ENCODE peak calls at places on chromosomes 7 and 10, in ten cellular contexts. N is A549, Y is HCT116, Z is NB4, H is GM12878, Q is SK-N-SH, T is WTC11, J is H1, U is HepG2, G is K562. F is an unnamed sample.

GRCh38 chr10:24415455-24416169 is 206.7 kb downstream of the KIAA1217 start:
- DNase-seq in G (no peak), T (peak; percentile 12), U (no peak), Q (peak; percentile 61), N (no peak), H (no peak), Y (no peak), Z (no peak), J (no peak), F (no peak)

GRCh38 chr7:139629392-139630082 is 106.1 kb downstream of the CLEC2L start:
- DNase-seq in J (no peak), Q (no peak), G (no peak), Y (no peak), Z (peak; percentile 52), T (no peak), N (no peak), H (no peak), U (no peak), F (no peak)

GRCh38 chr7:28245108-28245868 is 64.7 kb upstream of the JAZF1 start:
- DNase-seq in Z (peak; percentile 63), T (no peak), U (no peak), Y (no peak), J (no peak), G (no peak), H (no peak), Q (no peak), N (no peak), F (no peak)

GRCh38 chr7:11650504-11650903 is 181.5 kb downstream of the THSD7A start:
- DNase-seq in Z (no peak), T (no peak), H (no peak), U (no peak), Q (no peak), Y (no peak), G (no peak), J (no peak), N (no peak), F (no peak)

GRCh38 chr10:46520941-46521340 is 35.5 kb downstream of the GPRIN2 start:
- DNase-seq in G (no peak), Z (no peak), J (no peak), N (no peak), U (no peak), H (no peak), Q (peak; percentile 53), Y (no peak), T (peak; percentile 11), F (no peak)

GRCh38 chr10:98611432-98611831 is 164.7 kb upstream of the HPS1 start:
- DNase-seq in N (no peak), T (no peak), H (no peak), U (no peak), Q (no peak), Z (no peak), Y (no peak), G (no peak), J (no peak), F (no peak)

GRCh38 chr7:158258411-158259130 is 329.1 kb downstream of the PTPRN2 start:
- DNase-seq in Q (no peak), Z (no peak), Y (no peak), J (no peak), H (no peak), G (no peak), U (no peak), T (no peak), N (no peak), F (no peak)

GRCh38 chr10:31103096-31103495 is 71.4 kb upstream of the ZNF438 start:
- DNase-seq in G (no peak), T (no peak), J (no peak), Q (no peak), Z (no peak), U (no peak), H (no peak), Y (no peak), N (no peak), F (no peak)

GRCh38 chr10:24552346-24553016 is 171.2 kb downstream of the ARHGAP21 start:
- DNase-seq in G (peak; percentile 96), Q (peak; percentile 23), Z (peak; percentile 4), J (peak; percentile 98), U (peak; percentile 35), N (peak; percentile 58), H (no peak), Y (peak; percentile 83), T (peak; percentile 99), F (no peak)

GRCh38 chr7:26376208-26376917 is 84.7 kb downstream of the SNX10 start:
- DNase-seq in T (peak; percentile 86), Z (peak; percentile 74), Q (peak; percentile 94), N (peak; percentile 52), H (no peak), G (no peak), J (no peak), U (peak; percentile 23), Y (no peak), F (peak; percentile 74)

GRCh38 chr10:75063461-75064230 is 47.8 kb upstream of the SAMD8 start:
- DNase-seq in Z (no peak), U (no peak), Q (no peak), T (no peak), N (no peak), H (no peak), Y (no peak), J (no peak), G (no peak), F (no peak)

GRCh38 chr10:11017575-11018425 is at the start of gene CELF2:
- DNase-seq in Y (no peak), J (peak; percentile 46), Z (no peak), G (peak; percentile 16), U (no peak), T (peak; percentile 84), Q (peak; percentile 67), H (no peak), N (no peak), F (peak; percentile 64)

GRCh38 chr7:69612981-69613380 is 14.7 kb downstream of the AUTS2 start:
- DNase-seq in G (no peak), N (no peak), Y (no peak), Z (no peak), H (no peak), T (no peak), J (no peak), U (no peak), Q (no peak), F (no peak)

GRCh38 chr7:45924283-45924682 is 3.2 kb upstream of the IGFBP3 start:
- DNase-seq in J (no peak), Q (no peak), H (no peak), Y (no peak), U (no peak), N (peak; percentile 78), Z (no peak), G (no peak), T (no peak), F (peak; percentile 14)

GRCh38 chr7:16961650-16962049 is 79.9 kb upstream of the AGR3 start:
- DNase-seq in J (no peak), Q (no peak), Z (no peak), T (no peak), Y (no peak), H (no peak), G (no peak), N (no peak), U (no peak), F (no peak)

DNA sequence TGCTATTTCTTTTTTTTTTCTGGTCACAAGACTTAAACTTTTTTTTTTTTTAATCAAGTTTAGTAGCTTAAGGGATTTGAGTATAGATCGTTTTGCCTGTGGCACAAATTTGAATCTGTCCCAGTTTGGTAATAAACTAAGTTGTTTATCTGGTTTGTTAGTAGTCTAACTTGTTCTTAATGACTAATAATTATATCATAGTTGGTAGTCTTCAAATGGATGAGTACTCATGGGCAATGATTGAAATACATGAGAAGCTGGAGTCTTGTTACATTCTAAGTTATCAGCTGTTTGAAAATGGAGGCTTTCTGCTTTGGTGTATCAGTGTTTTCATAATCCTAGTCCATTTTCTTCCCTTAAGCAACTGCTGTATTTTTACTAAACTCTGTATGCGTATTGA is 12.3 kb downstream of the BTAF1 start:
- DNase-seq in J (no peak), U (no peak), Q (no peak), T (no peak), H (no peak), Y (no peak), Z (no peak), G (no peak), N (no peak), F (no peak)
- TF ChIP-seq MAX in J (no peak), U (no peak), Q (no peak), T (no peak), H (no peak), Y (no peak), Z (no peak), G (no peak), N (no peak), F (no peak)

GRCh38 chr7:44383566-44383965 is 58.2 kb upstream of the CAMK2B start:
- DNase-seq in Z (no peak), U (no peak), Y (no peak), H (no peak), J (no peak), G (no peak), Q (no peak), N (no peak), T (no peak), F (peak; percentile 87)
- TF ChIP-seq MAX in Z (no peak), U (no peak), Y (no peak), H (no peak), J (no peak), G (no peak), Q (no peak), N (no peak), T (no peak), F (no peak)

DNA sequence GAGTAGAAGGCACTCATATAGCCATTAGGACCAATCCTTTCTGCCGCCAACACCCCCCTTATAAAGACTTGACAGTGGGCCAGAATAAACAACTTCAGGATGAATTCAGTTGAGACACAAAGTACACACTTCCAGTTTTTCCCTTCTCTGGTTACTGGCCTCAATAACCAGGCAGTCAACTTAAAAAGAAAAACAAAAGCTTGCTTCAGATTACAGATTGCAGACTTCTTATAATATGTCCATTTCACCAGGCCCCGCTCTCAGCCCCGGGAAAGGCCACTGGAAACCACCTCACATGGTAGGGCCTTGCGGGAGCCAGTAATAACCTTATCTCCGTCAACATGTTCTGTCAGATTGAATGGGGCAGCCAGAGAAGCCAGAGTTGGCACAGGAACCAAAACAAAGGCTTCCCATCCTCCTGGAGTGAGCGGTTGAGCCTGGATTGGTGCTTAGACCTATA is 108.8 kb downstream of the EGFR start:
- DNase-seq in G (no peak), N (no peak), Z (no peak), Q (peak; percentile 41), T (no peak), Y (no peak), U (no peak), H (no peak), J (no peak), F (peak; percentile 97)
- TF ChIP-seq MAX in G (no peak), N (no peak), Z (no peak), Q (peak; percentile 27), T (no peak), Y (no peak), U (no peak), H (no peak), J (no peak), F (no peak)

GRCh38 chr10:43197834-43198681 is 59.8 kb downstream of the CSGALNACT2 start:
- DNase-seq in Y (no peak), G (no peak), H (no peak), J (no peak), N (peak; percentile 23), Z (peak; percentile 65), Q (peak; percentile 71), U (peak; percentile 18), T (peak; percentile 49), F (no peak)
- TF ChIP-seq MAX in Y (no peak), G (no peak), H (no peak), J (no peak), N (no peak), Z (peak; percentile 68), Q (no peak), U (no peak), T (no peak), F (no peak)